ENCODE peak calls at places on chromosomes 11 and 22, in seven cellular contexts. Q, Y, S, G, O, R and C are unnamed samples.

GRCh38 chr11:67289651-67290479 is 762 bp downstream of the ANKRD13D start:
- DNase-seq in Q (no peak), Y (no peak), S (no peak), G (no peak), O (no peak), R (no peak), C (peak; percentile 49)

GRCh38 chr22:46737105-46737975 is 712 bp downstream of the CERK start:
- DNase-seq in Q (peak; percentile 38), Y (peak; percentile 67), S (peak; percentile 28), G (no peak), O (no peak), R (peak; percentile 59), C (peak; percentile 74)

GRCh38 chr22:46076651-46077339 is 73.5 kb upstream of the PPARA start:
- DNase-seq in Q (peak; percentile 81), Y (no peak), S (no peak), G (peak; percentile 72), O (no peak), R (peak; percentile 30), C (peak; percentile 77)

GRCh38 chr11:132640952-132641351 is 891.3 kb downstream of the OPCML start:
- DNase-seq in Q (no peak), Y (no peak), S (no peak), G (no peak), O (no peak), R (no peak), C (no peak)

GRCh38 chr11:14357843-14358728 is 897 bp downstream of the RRAS2 start:
- DNase-seq in Q (peak; percentile 62), Y (peak; percentile 43), S (no peak), G (peak; percentile 88), O (no peak), R (peak; percentile 51), C (peak; percentile 91)

GRCh38 chr11:43737194-43737575 is 56.6 kb downstream of the HSD17B12 start:
- DNase-seq in Q (peak; percentile 5), Y (no peak), S (no peak), G (no peak), O (no peak), R (no peak), C (no peak)

GRCh38 chr11:72925656-72926055 is 111.4 kb downstream of the ATG16L2 start:
- DNase-seq in Q (no peak), Y (no peak), S (no peak), G (no peak), O (no peak), R (no peak), C (no peak)

GRCh38 chr11:41612415-41612814 is 153.0 kb upstream of the LRRC4C start:
- DNase-seq in Q (no peak), Y (no peak), S (no peak), G (no peak), O (no peak), R (no peak), C (peak; percentile 56)

GRCh38 chr11:77547863-77548551 is 41.7 kb upstream of the AQP11 start:
- DNase-seq in Q (peak; percentile 82), Y (peak; percentile 62), S (peak; percentile 72), G (no peak), O (no peak), R (no peak), C (peak; percentile 77)

GRCh38 chr11:118295834-118296454 is 8.6 kb upstream of the CD3E start:
- DNase-seq in Q (peak; percentile 15), Y (no peak), S (no peak), G (no peak), O (no peak), R (peak; percentile 68), C (no peak)

GRCh38 chr22:39288135-39288898 is 31.1 kb downstream of the RPL3 start:
- DNase-seq in Q (no peak), Y (no peak), S (no peak), G (no peak), O (no peak), R (no peak), C (no peak)